ENCODE peak calls at places on chromosomes 3 and 15, in five cellular contexts. One of them, this sample, is unnamed.

GRCh38 chr3:42675909-42676308 is 9.4 kb upstream of the KLHL40 start:
- DNase-seq in left ventricle myocardium inferior: no peak
- DNase-seq in heart right ventricle: no peak
- DNase-seq in IMR-90: no peak
- DNase-seq in body of pancreas: no peak
- DNase-seq in this sample: no peak

GRCh38 chr15:77674327-77674726 is 41.6 kb upstream of the LINGO1 start:
- DNase-seq in left ventricle myocardium inferior: no peak
- DNase-seq in body of pancreas: no peak
- DNase-seq in IMR-90: no peak
- DNase-seq in heart right ventricle: no peak
- DNase-seq in this sample: no peak

GRCh38 chr15:83512459-83512858 is 65.3 kb downstream of the SH3GL3 start:
- DNase-seq in IMR-90: no peak
- DNase-seq in body of pancreas: no peak
- DNase-seq in heart right ventricle: no peak
- DNase-seq in left ventricle myocardium inferior: no peak
- DNase-seq in this sample: no peak

GRCh38 chr3:29337565-29337964 is 56.7 kb downstream of the RBMS3 start:
- DNase-seq in IMR-90: no peak
- DNase-seq in left ventricle myocardium inferior: no peak
- DNase-seq in body of pancreas: no peak
- DNase-seq in heart right ventricle: no peak
- DNase-seq in this sample: no peak

GRCh38 chr15:85063088-85063487 is 81.4 kb downstream of the PDE8A start:
- DNase-seq in heart right ventricle: no peak
- DNase-seq in left ventricle myocardium inferior: no peak
- DNase-seq in IMR-90: peak; percentile 57
- DNase-seq in body of pancreas: no peak
- DNase-seq in this sample: no peak

GRCh38 chr3:50708620-50709019 is 33.9 kb downstream of the DOCK3 start:
- DNase-seq in heart right ventricle: no peak
- DNase-seq in body of pancreas: no peak
- DNase-seq in left ventricle myocardium inferior: no peak
- DNase-seq in IMR-90: no peak
- DNase-seq in this sample: no peak

GRCh38 chr3:158532099-158532734 is 38.8 kb upstream of the MLF1 start:
- DNase-seq in heart right ventricle: no peak
- DNase-seq in left ventricle myocardium inferior: no peak
- DNase-seq in IMR-90: peak; percentile 70
- DNase-seq in body of pancreas: no peak
- DNase-seq in this sample: no peak

GRCh38 chr15:74373731-74374647 is 6.5 kb upstream of the CYP11A1 start:
- DNase-seq in heart right ventricle: peak; percentile 91
- DNase-seq in left ventricle myocardium inferior: peak; percentile 94
- DNase-seq in body of pancreas: peak; percentile 96
- DNase-seq in IMR-90: peak; percentile 72
- DNase-seq in this sample: peak; percentile 97

GRCh38 chr3:61979645-61980430 is 393.5 kb downstream of the FEZF2 start:
- DNase-seq in IMR-90: no peak
- DNase-seq in body of pancreas: no peak
- DNase-seq in heart right ventricle: no peak
- DNase-seq in left ventricle myocardium inferior: no peak
- DNase-seq in this sample: no peak

GRCh38 chr3:3594986-3595385 is 204.2 kb upstream of the LRRN1 start:
- DNase-seq in heart right ventricle: no peak
- DNase-seq in IMR-90: no peak
- DNase-seq in body of pancreas: no peak
- DNase-seq in left ventricle myocardium inferior: no peak
- DNase-seq in this sample: no peak

GRCh38 chr3:78732471-78732870 is 1035.3 kb downstream of the ROBO1 start:
- DNase-seq in body of pancreas: no peak
- DNase-seq in heart right ventricle: no peak
- DNase-seq in IMR-90: no peak
- DNase-seq in left ventricle myocardium inferior: no peak
- DNase-seq in this sample: no peak

GRCh38 chr15:68053997-68054657 is at the start of gene PIAS1:
- DNase-seq in body of pancreas: peak; percentile 95
- DNase-seq in heart right ventricle: peak; percentile 93
- DNase-seq in IMR-90: peak; percentile 83
- DNase-seq in left ventricle myocardium inferior: peak; percentile 95
- DNase-seq in this sample: peak; percentile 91

GRCh38 chr3:185272051-185272450 is 18.2 kb upstream of the EHHADH start:
- DNase-seq in heart right ventricle: no peak
- DNase-seq in IMR-90: peak; percentile 42
- DNase-seq in body of pancreas: no peak
- DNase-seq in left ventricle myocardium inferior: no peak
- DNase-seq in this sample: no peak

GRCh38 chr3:184636774-184637316 is 75.0 kb downstream of the MAGEF1 start:
- DNase-seq in body of pancreas: no peak
- DNase-seq in left ventricle myocardium inferior: no peak
- DNase-seq in heart right ventricle: no peak
- DNase-seq in IMR-90: peak; percentile 77
- DNase-seq in this sample: no peak

GRCh38 chr3:89682556-89682955 is 575.1 kb downstream of the EPHA3 start:
- DNase-seq in IMR-90: no peak
- DNase-seq in heart right ventricle: no peak
- DNase-seq in body of pancreas: no peak
- DNase-seq in left ventricle myocardium inferior: no peak
- DNase-seq in this sample: no peak

GRCh38 chr3:73954506-73954905 is 329.8 kb upstream of the PDZRN3 start:
- DNase-seq in heart right ventricle: no peak
- DNase-seq in left ventricle myocardium inferior: no peak
- DNase-seq in body of pancreas: no peak
- DNase-seq in IMR-90: no peak
- DNase-seq in this sample: no peak

GRCh38 chr3:49790626-49791411 is 4.5 kb upstream of the IP6K1 start:
- DNase-seq in IMR-90: no peak
- DNase-seq in left ventricle myocardium inferior: no peak
- DNase-seq in heart right ventricle: no peak
- DNase-seq in body of pancreas: no peak
- DNase-seq in this sample: no peak

GRCh38 chr15:34070003-34070402 is 31.0 kb upstream of the AVEN start:
- DNase-seq in left ventricle myocardium inferior: no peak
- DNase-seq in IMR-90: no peak
- DNase-seq in body of pancreas: no peak
- DNase-seq in heart right ventricle: no peak
- DNase-seq in this sample: no peak

GRCh38 chr15:31528846-31529245 is 202.2 kb downstream of the KLF13 start:
- DNase-seq in heart right ventricle: no peak
- DNase-seq in body of pancreas: no peak
- DNase-seq in left ventricle myocardium inferior: no peak
- DNase-seq in IMR-90: no peak
- DNase-seq in this sample: no peak

GRCh38 chr3:5729852-5730251 is 542.3 kb downstream of the EDEM1 start:
- DNase-seq in left ventricle myocardium inferior: no peak
- DNase-seq in IMR-90: no peak
- DNase-seq in heart right ventricle: no peak
- DNase-seq in body of pancreas: no peak
- DNase-seq in this sample: no peak

GRCh38 chr3:147410518-147411234 is 1.5 kb downstream of the ZIC1 start:
- DNase-seq in heart right ventricle: no peak
- DNase-seq in body of pancreas: no peak
- DNase-seq in left ventricle myocardium inferior: no peak
- DNase-seq in IMR-90: peak; percentile 39
- DNase-seq in this sample: no peak

GRCh38 chr15:78811124-78811824 is at the start of gene ADAMTS7:
- DNase-seq in IMR-90: peak; percentile 71
- DNase-seq in left ventricle myocardium inferior: peak; percentile 82
- DNase-seq in heart right ventricle: peak; percentile 73
- DNase-seq in body of pancreas: peak; percentile 50
- DNase-seq in this sample: peak; percentile 16
- TF ChIP-seq CTCF in IMR-90: peak; percentile 71
- TF ChIP-seq CTCF in left ventricle myocardium inferior: peak; percentile 74
- TF ChIP-seq CTCF in heart right ventricle: peak; percentile 65
- TF ChIP-seq CTCF in body of pancreas: peak; percentile 27
- TF ChIP-seq CTCF in this sample: peak; percentile 60

GRCh38 chr3:14522768-14523167 is 17.4 kb downstream of the GRIP2 start:
- DNase-seq in left ventricle myocardium inferior: no peak
- DNase-seq in body of pancreas: no peak
- DNase-seq in heart right ventricle: no peak
- DNase-seq in IMR-90: no peak
- DNase-seq in this sample: no peak

GRCh38 chr3:14525685-14526631 is 14.2 kb downstream of the GRIP2 start:
- DNase-seq in left ventricle myocardium inferior: no peak
- DNase-seq in IMR-90: peak; percentile 53
- DNase-seq in heart right ventricle: no peak
- DNase-seq in body of pancreas: peak; percentile 7
- DNase-seq in this sample: no peak

GRCh38 chr3:14523792-14524191 is 16.4 kb downstream of the GRIP2 start:
- DNase-seq in left ventricle myocardium inferior: no peak
- DNase-seq in body of pancreas: no peak
- DNase-seq in heart right ventricle: no peak
- DNase-seq in IMR-90: peak; percentile 53
- DNase-seq in this sample: no peak

GRCh38 chr3:14524311-14524711 is 15.8 kb downstream of the GRIP2 start:
- DNase-seq in left ventricle myocardium inferior: peak; percentile 74
- DNase-seq in IMR-90: no peak
- DNase-seq in heart right ventricle: peak; percentile 79
- DNase-seq in body of pancreas: no peak
- DNase-seq in this sample: no peak

DNA sequence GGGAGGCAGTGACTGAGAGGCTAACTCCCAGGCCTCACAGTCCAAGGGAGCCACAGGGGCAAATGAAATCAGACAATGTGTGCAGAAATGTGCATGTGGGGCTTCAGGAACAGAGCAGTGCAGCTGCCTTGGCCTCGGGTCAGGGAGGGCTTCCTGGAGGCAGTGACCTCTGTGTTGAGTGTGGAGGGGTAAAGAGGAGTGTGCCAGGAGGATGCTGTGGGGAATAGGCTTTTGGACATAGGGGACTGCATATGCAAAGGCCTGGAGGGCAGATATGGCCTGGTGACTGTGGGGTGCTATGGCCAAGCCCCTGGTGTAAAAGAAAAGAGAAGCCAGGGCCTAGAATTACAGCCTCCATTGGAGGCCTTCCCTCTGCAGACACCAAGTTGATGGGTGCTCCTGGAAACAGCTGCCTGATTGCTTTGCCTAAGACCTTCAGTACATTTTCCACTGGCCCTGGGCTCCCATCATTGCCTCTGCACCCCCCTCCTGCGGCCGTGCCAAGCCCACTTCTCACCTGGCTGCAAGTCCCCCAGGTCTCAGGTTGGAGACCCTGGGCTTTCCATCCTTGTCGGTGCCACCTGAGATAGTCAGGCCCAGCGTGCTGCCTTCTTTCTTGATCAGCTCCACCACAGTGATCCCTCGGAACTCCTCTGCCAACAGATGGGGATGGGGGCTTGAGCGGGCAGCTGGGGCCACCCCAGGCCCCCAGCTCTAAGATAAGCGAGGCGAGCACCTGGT is 15.1 kb downstream of the GRIP2 start:
- DNase-seq in left ventricle myocardium inferior: no peak
- DNase-seq in body of pancreas: no peak
- DNase-seq in heart right ventricle: no peak
- DNase-seq in IMR-90: no peak
- DNase-seq in this sample: no peak
- H3K27ac ChIP-seq in left ventricle myocardium inferior: peak overlapping the region; percentile 93
- H3K27ac ChIP-seq in body of pancreas: no peak overlapping the region
- H3K27ac ChIP-seq in heart right ventricle: peak overlapping the region; percentile 92
- H3K27ac ChIP-seq in IMR-90: no peak overlapping the region
- H3K27ac ChIP-seq in this sample: no peak overlapping the region

GRCh38 chr15:50959717-50960116 is 51.2 kb downstream of the AP4E1 start:
- DNase-seq in left ventricle myocardium inferior: no peak
- DNase-seq in heart right ventricle: no peak
- DNase-seq in IMR-90: no peak
- DNase-seq in body of pancreas: no peak
- DNase-seq in this sample: no peak
- H3K9me3 ChIP-seq in left ventricle myocardium inferior: peaks cover 46% of the 10 kb centered on the region
- H3K9me3 ChIP-seq in heart right ventricle: no peaks in the 10 kb centered on the region
- H3K9me3 ChIP-seq in IMR-90: peaks cover 2% of the 10 kb centered on the region
- H3K9me3 ChIP-seq in body of pancreas: peaks cover 8% of the 10 kb centered on the region
- H3K9me3 ChIP-seq in this sample: peaks cover 52% of the 10 kb centered on the region

GRCh38 chr15:88637436-88637835 is 1.4 kb upstream of the ISG20 start:
- DNase-seq in body of pancreas: no peak
- DNase-seq in heart right ventricle: no peak
- DNase-seq in left ventricle myocardium inferior: no peak
- DNase-seq in IMR-90: no peak
- DNase-seq in this sample: no peak

GRCh38 chr15:88636654-88637053 is 2.2 kb upstream of the ISG20 start:
- DNase-seq in IMR-90: peak; percentile 36
- DNase-seq in body of pancreas: no peak
- DNase-seq in left ventricle myocardium inferior: no peak
- DNase-seq in heart right ventricle: no peak
- DNase-seq in this sample: no peak

GRCh38 chr15:88636039-88636438 is 2.8 kb upstream of the ISG20 start:
- DNase-seq in body of pancreas: peak; percentile 93
- DNase-seq in heart right ventricle: no peak
- DNase-seq in left ventricle myocardium inferior: no peak
- DNase-seq in IMR-90: no peak
- DNase-seq in this sample: peak; percentile 67

GRCh38 chr15:88637841-88638625 is 783 bp upstream of the ISG20 start:
- DNase-seq in body of pancreas: peak; percentile 46
- DNase-seq in IMR-90: no peak
- DNase-seq in left ventricle myocardium inferior: no peak
- DNase-seq in heart right ventricle: no peak
- DNase-seq in this sample: no peak

GRCh38 chr15:88638626-88639372 is at the start of gene ISG20:
- DNase-seq in left ventricle myocardium inferior: peak; percentile 83
- DNase-seq in body of pancreas: peak; percentile 98
- DNase-seq in IMR-90: peak; percentile 99
- DNase-seq in heart right ventricle: peak; percentile 88
- DNase-seq in this sample: peak; percentile 95
- TF ChIP-seq CTCF in left ventricle myocardium inferior: peak; percentile 48
- TF ChIP-seq CTCF in body of pancreas: peak; percentile 36
- TF ChIP-seq CTCF in IMR-90: peak; percentile 57
- TF ChIP-seq CTCF in heart right ventricle: no peak
- TF ChIP-seq CTCF in this sample: peak; percentile 65

GRCh38 chr3:107264888-107265287 is 112.4 kb upstream of the CCDC54 start:
- DNase-seq in left ventricle myocardium inferior: no peak
- DNase-seq in heart right ventricle: no peak
- DNase-seq in IMR-90: no peak
- DNase-seq in body of pancreas: peak; percentile 30
- DNase-seq in this sample: no peak

GRCh38 chr3:107269081-107269480 is 108.2 kb upstream of the CCDC54 start:
- DNase-seq in left ventricle myocardium inferior: no peak
- DNase-seq in body of pancreas: no peak
- DNase-seq in heart right ventricle: no peak
- DNase-seq in IMR-90: no peak
- DNase-seq in this sample: no peak

GRCh38 chr3:107268461-107268860 is 108.8 kb upstream of the CCDC54 start:
- DNase-seq in left ventricle myocardium inferior: no peak
- DNase-seq in body of pancreas: no peak
- DNase-seq in heart right ventricle: no peak
- DNase-seq in IMR-90: no peak
- DNase-seq in this sample: no peak

GRCh38 chr3:107263269-107264021 is 113.8 kb upstream of the CCDC54 start:
- DNase-seq in left ventricle myocardium inferior: no peak
- DNase-seq in body of pancreas: no peak
- DNase-seq in IMR-90: no peak
- DNase-seq in heart right ventricle: no peak
- DNase-seq in this sample: no peak

GRCh38 chr3:107265526-107265925 is 111.7 kb upstream of the CCDC54 start:
- DNase-seq in body of pancreas: no peak
- DNase-seq in heart right ventricle: no peak
- DNase-seq in IMR-90: no peak
- DNase-seq in left ventricle myocardium inferior: no peak
- DNase-seq in this sample: no peak
- H3K27ac ChIP-seq in body of pancreas: no peak overlapping the region
- H3K27ac ChIP-seq in heart right ventricle: no peak overlapping the region
- H3K27ac ChIP-seq in IMR-90: no peak overlapping the region
- H3K27ac ChIP-seq in left ventricle myocardium inferior: peak overlapping the region; percentile 64
- H3K27ac ChIP-seq in this sample: no peak overlapping the region

This sample was measured in CD4-positive, alpha-beta T cell.